ENCODE peak calls at places on chromosomes 4 and X, in four cellular contexts. T is CD8-positive, alpha-beta T cell; B is mesenchymal stem cell; L is adrenal gland. O is an unnamed sample.

GRCh38 chr4:42654606-42655005 is 2.3 kb downstream of the ATP8A1 start:
- DNase-seq in T (peak), B (peak), L (peak), O (no peak)

GRCh38 chr4:168218663-168219062 is 99.9 kb downstream of the DDX60 start:
- DNase-seq in T (no peak), B (peak), L (no peak), O (no peak)

GRCh38 chr4:69025191-69025998 is 70.9 kb upstream of the UGT2B7 start:
- DNase-seq in T (no peak), B (peak), L (no peak), O (no peak)

GRCh38 chr4:56684320-56684719 is 3.2 kb upstream of the HOPX start:
- DNase-seq in T (no peak), B (peak), L (no peak), O (no peak)

GRCh38 chr4:10106421-10107039 is 10.1 kb downstream of the WDR1 start:
- DNase-seq in T (peak), B (peak), L (peak), O (peak)

GRCh38 chrX:17788956-17789562 is 51.8 kb downstream of the SCML1 start:
- DNase-seq in T (no peak), B (no peak), L (no peak), O (no peak)

GRCh38 chr4:184744251-184744650 is 10.4 kb upstream of the CENPU start:
- DNase-seq in T (no peak), B (no peak), L (no peak), O (peak)

GRCh38 chrX:134718329-134719317 is 60.4 kb upstream of the PLAC1 start:
- DNase-seq in T (no peak), B (peak), L (peak), O (no peak)

GRCh38 chrX:115642895-115643530 is 82.0 kb downstream of the PLS3 start:
- DNase-seq in T (peak), B (peak), L (no peak), O (no peak)

GRCh38 chr4:153486281-153487151 is 20.4 kb downstream of the TMEM131L start:
- DNase-seq in T (peak), B (peak), L (no peak), O (no peak)

GRCh38 chrX:68422478-68422877 is 10.8 kb downstream of the OPHN1 start:
- DNase-seq in T (no peak), B (no peak), L (no peak), O (no peak)

GRCh38 chr4:56958111-56958517 is 19.3 kb downstream of the NOA1 start:
- DNase-seq in T (no peak), B (peak), L (peak), O (peak)

DNA sequence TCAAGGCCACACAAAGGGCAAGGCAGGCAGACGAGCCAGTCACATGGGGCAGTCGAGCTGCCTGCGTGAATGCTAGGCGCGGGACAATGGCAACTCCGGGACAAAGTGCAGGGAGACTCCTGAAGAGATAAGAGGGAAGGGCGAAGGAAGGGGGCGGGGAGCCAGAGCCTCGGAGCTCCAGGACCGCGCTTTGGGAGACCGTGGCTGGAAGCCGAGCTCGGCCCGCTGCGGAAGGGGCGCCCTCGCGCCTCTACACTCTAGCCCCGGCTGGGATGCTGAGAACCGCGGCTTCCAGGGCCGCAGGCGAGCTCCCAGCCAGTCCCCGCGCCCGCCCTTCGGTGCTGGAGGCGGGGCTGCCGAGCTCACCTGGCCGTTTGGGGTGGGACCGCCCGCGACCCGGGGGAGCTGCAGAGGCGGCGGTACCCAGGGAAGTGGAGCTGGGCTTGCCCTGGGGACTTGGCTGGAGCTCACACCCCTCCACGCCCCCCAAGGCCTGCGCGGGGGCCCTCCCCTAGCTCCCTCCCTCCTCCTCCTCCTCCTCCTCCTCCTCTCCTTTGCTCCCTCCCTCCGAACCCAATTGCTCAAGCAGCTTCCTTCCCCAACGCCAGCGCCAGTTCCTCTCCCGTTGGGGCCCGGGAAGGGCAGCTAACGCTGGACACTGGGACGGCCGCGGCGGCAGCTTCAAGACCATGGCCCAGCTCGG is at the start of gene SOWAHD:
- DNase-seq in T (peak), B (peak), L (peak), O (peak)
- H3K4me3 ChIP-seq in T (peak), B (peak), L (no peak), O (peak)

GRCh38 chr4:85879518-85879917 is 404.6 kb downstream of the ARHGAP24 start:
- DNase-seq in T (no peak), B (no peak), L (no peak), O (no peak)

GRCh38 chr4:85884251-85884650 is 409.3 kb downstream of the ARHGAP24 start:
- DNase-seq in T (no peak), B (no peak), L (no peak), O (no peak)

GRCh38 chr4:85886665-85887064 is 411.7 kb downstream of the ARHGAP24 start:
- DNase-seq in T (no peak), B (no peak), L (no peak), O (no peak)

DNA sequence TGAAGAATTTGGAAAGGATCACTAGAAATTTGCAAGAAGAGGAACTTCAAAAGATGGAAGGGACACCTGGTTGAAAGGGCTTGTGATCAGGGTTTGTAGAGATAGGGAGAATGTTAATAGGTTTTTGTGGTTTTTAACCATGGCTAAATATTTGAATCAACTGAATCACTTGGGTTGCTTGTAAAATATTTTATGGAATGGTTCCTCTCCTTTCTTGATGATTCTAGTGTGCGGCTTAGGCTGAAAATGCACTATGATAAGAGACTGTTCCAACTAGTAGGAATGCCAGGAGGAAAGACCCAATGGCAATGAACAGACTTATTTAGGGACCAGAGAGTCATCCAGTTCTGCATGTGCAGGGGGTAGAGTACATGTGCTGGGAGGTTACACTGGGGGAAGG is 408.2 kb downstream of the ARHGAP24 start:
- DNase-seq in T (no peak), B (no peak), L (no peak), O (no peak)
- H3K27ac ChIP-seq in T (no peak), B (no peak), L (no peak), O (no peak)

DNA sequence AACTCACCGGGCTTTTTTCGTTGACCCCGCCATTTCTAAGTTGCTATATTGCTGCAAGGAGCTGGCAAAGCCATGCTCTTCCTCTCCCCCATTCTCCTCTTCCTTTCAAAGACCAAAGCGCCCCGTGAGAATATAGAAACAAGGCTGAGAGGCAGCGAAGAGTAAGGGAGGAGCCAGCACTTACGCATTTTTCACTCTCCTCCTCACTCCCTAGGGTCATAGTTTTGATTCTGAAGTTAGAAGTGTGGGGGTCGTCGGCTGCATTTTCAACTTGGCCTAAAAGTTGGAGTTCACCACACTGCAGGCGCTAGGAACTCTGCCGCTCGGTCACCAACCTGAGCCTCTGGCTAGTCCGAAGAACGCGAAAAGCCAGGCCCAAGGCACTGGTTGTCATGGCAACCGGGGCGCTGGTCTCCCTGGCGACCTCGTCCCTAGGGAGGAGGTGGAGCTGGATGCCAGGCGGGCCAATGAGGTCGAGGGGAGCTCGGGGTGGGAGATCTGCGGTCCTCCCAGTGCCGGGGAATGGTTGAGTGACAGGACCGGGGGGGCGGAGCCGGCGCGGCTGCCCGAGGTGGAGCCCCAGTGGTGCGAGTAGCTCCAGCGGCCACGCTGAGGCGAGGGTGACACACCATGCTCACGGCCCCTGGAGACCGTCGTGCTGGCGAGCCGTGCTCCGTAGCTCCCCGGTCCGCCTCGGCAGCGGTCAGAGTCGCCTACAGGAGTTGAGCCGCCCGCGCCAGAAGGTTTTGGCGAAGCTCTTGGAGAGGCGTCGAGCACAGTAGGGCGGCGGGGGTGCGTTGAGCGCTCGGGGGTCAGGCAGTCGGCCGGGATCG is at the start of gene PTPN13:
- DNase-seq in T (peak), B (peak), L (peak), O (peak)
- H3K4me3 ChIP-seq in T (peak), B (peak), L (peak), O (peak)

GRCh38 chrX:41025926-41026325 is 59.3 kb upstream of the USP9X start:
- DNase-seq in T (no peak), B (no peak), L (no peak), O (no peak)

GRCh38 chrX:41024755-41025154 is 60.5 kb upstream of the USP9X start:
- DNase-seq in T (no peak), B (no peak), L (no peak), O (no peak)

GRCh38 chrX:41026326-41027136 is 58.7 kb upstream of the USP9X start:
- DNase-seq in T (no peak), B (no peak), L (no peak), O (no peak)

GRCh38 chrX:41029332-41029731 is 55.9 kb upstream of the USP9X start:
- DNase-seq in T (no peak), B (peak), L (no peak), O (no peak)

GRCh38 chrX:41027388-41027787 is 57.9 kb upstream of the USP9X start:
- DNase-seq in T (no peak), B (peak), L (no peak), O (no peak)
- H3K27ac ChIP-seq in T (no peak), B (peak), L (no peak), O (no peak)

GRCh38 chrX:13082286-13083065 is 38.1 kb upstream of the FAM9C start:
- DNase-seq in T (no peak), B (no peak), L (no peak), O (no peak)

GRCh38 chrX:13085533-13085932 is 41.1 kb upstream of the FAM9C start:
- DNase-seq in T (peak), B (no peak), L (no peak), O (no peak)

GRCh38 chrX:13086076-13086475 is 41.7 kb upstream of the FAM9C start:
- DNase-seq in T (no peak), B (no peak), L (no peak), O (no peak)

GRCh38 chrX:13087322-13088154 is 43.1 kb upstream of the FAM9C start:
- DNase-seq in T (peak), B (peak), L (no peak), O (no peak)

GRCh38 chrX:13084611-13085010 is 40.2 kb upstream of the FAM9C start:
- DNase-seq in T (no peak), B (no peak), L (no peak), O (no peak)
- H3K4me3 ChIP-seq in T (no peak), B (no peak), L (no peak), O (no peak)

DNA sequence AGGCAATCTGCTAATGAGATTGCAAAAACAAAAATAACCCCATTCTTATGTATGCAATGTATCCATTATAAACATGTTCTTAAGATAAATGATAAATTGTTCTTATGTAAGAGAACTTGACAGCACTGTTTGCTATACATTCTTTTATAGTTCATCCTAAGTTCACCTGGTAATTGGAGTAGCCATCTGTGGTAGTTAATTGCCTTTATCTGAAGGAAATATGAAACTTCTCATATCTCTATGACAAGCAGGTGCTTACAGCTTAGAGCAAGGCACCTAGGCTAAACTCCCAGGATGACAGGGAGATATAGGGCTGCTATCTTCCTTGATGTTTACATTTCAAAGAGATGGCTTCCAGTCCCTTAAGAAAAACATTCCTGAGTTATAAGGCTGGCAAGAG is 21.3 kb upstream of the CLCN5 start:
- DNase-seq in T (no peak), B (no peak), L (no peak), O (no peak)
- H3K27ac ChIP-seq in T (no peak), B (no peak), L (no peak), O (no peak)

GRCh38 chrX:124462931-124463330 is 116.6 kb downstream of the SH2D1A start:
- DNase-seq in T (no peak), B (no peak), L (no peak), O (no peak)
- H3K4me3 ChIP-seq in T (no peak), B (no peak), L (no peak), O (no peak)

GRCh38 chr4:89113415-89113814 is 2.1 kb downstream of the TIGD2 start:
- DNase-seq in T (no peak), B (no peak), L (no peak), O (no peak)
- H3K27ac ChIP-seq in T (no peak), B (no peak), L (no peak), O (no peak)

DNA sequence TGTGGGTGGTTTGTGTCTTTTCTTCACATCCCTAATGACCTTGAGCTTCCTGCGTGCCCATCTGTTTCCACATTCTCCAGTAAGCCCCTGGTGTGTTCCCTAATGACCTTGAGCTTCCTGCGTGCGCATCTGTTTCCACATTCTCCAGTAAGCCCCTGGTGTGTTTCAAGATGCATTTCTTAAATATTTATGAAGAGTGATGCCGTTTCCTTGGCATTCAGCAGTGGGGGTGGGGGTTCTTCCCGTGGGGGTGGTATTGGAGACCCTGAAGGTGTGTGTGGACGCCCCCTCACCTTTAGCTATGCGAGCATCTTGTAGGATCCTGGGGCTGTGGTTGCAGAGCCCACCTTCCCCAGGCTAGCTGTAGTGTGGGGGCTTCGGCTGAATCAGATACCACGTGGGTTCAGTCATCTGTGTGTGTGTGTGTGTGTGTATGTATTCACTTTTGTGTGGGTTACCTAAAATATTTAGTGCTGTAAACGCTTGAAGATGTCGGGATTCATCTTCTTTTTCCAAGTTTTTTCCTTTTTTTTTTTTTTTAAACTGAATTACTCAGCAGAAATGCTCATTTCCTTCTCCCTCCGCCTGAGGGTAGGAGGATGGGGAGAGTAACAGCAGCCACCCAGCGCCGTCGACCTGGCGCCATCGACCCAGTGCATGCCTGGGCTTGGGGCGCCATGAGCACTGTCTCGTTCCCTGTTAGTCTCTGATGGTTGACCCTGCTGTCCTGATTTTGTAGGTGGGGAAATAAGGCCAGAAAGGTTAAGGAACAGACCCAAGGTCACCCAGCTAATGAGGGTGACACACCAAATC is 9.9 kb downstream of the NSG1 start:
- DNase-seq in T (no peak), B (peak), L (no peak), O (no peak)
- H3K4me3 ChIP-seq in T (no peak), B (no peak), L (no peak), O (no peak)

DNA sequence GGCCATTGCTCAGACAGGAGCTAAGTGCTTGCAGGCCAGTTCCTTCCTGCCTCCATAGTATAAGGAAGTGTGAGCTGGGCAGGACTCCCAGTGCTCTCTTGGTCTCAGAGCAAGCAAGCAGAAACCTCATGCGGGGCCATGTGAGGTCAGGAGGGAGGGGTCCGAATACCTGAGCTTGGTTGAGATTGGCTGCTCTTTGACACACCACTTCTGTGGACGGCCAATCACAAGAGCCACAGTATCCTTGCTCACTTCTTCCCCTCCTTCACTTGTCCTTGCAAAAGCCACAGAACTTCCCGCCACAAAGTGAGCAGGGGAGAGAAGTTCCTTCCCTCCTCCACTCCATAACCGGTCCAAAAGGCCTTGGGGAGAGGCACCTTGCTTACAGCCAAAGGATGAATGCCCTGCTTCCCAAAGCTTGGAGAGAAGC is 56.7 kb downstream of the PRPS1 start:
- DNase-seq in T (no peak), B (peak), L (peak), O (peak)
- H3K27ac ChIP-seq in T (no peak), B (no peak), L (no peak), O (peak)